ENCODE peak calls at places on chromosomes 11 and 22, in four cellular contexts. Q is endothelial cell, F is psoas muscle, E is iris pigment epithelial cell. Y is an unnamed sample.

GRCh38 chr11:63583288-63583687 is 20.1 kb upstream of the PLAAT2 start:
- DNase-seq in F (no peak), E (no peak), Q (no peak), Y (no peak)

GRCh38 chr22:23404689-23405365 is 175.3 kb downstream of the IGLL1 start:
- DNase-seq in E (no peak), Q (peak), F (no peak), Y (no peak)

GRCh38 chr22:25742918-25743708 is 1.1 kb downstream of the MYO18B start:
- DNase-seq in E (no peak), F (no peak), Q (no peak), Y (no peak)

GRCh38 chr11:44944853-44945235 is 5.8 kb downstream of the TP53I11 start:
- DNase-seq in Q (no peak), F (no peak), E (no peak), Y (no peak)

GRCh38 chr22:29194269-29194668 is 11.4 kb upstream of the EMID1 start:
- DNase-seq in E (no peak), F (no peak), Q (no peak), Y (no peak)

GRCh38 chr11:800473-800872 is 2.4 kb upstream of the SLC25A22 start:
- DNase-seq in E (no peak), Q (no peak), F (no peak), Y (no peak)

GRCh38 chr11:46649180-46649738 is 31.9 kb downstream of the ATG13 start:
- DNase-seq in Q (no peak), E (peak), F (peak), Y (peak)

GRCh38 chr11:45296085-45296484 is 9.9 kb upstream of the SYT13 start:
- DNase-seq in Q (no peak), E (no peak), F (no peak), Y (no peak)

GRCh38 chr11:15779518-15779917 is 576.8 kb downstream of the SOX6 start:
- DNase-seq in E (no peak), F (no peak), Q (no peak), Y (no peak)

GRCh38 chr11:26878959-26879581 is 114.8 kb upstream of the FIBIN start:
- DNase-seq in E (no peak), F (no peak), Q (no peak), Y (no peak)

GRCh38 chr11:8168485-8169257 is at the start of gene RIC3:
- DNase-seq in F (peak), Q (peak), E (no peak), Y (no peak)

GRCh38 chr22:23909258-23909898 is 15.2 kb downstream of the MIF start:
- DNase-seq in F (no peak), Q (no peak), E (peak), Y (no peak)

GRCh38 chr22:37357471-37357870 is 69.8 kb downstream of the ELFN2 start:
- DNase-seq in E (no peak), Q (no peak), F (no peak), Y (no peak)

GRCh38 chr11:70471254-70471653 is 72.9 kb downstream of the CTTN start:
- DNase-seq in F (no peak), E (peak), Q (peak), Y (no peak)

GRCh38 chr11:12528487-12528886 is 145.7 kb upstream of the TEAD1 start:
- DNase-seq in F (no peak), E (no peak), Q (no peak), Y (no peak)

GRCh38 chr22:26328221-26328620 is 100.8 kb upstream of the ASPHD2 start:
- DNase-seq in F (no peak), Q (no peak), E (no peak), Y (no peak)

GRCh38 chr11:120555433-120555773 is 43.9 kb downstream of the GRIK4 start:
- DNase-seq in F (no peak), Q (no peak), E (no peak), Y (no peak)

Y was measured in tibial artery.